ENCODE peak calls at places on chromosomes 4 and X, in ten cellular contexts. One of them, this sample, is unnamed.

GRCh38 chrX:92230628-92231027 is 451.5 kb downstream of the PCDH11X start:
- DNase-seq in endothelial cell: no peak
- DNase-seq in AG08396: no peak
- DNase-seq in caudate nucleus: no peak
- DNase-seq in left ventricle myocardium inferior: no peak
- DNase-seq in stimulated activated CD8-positive, alpha-beta memory T cell treated with anti-CD3 and anti-CD28 coated beads, Interleukin-7, amount 100 ng/mL, for 1 hour: no peak
- DNase-seq in effector memory CD4-positive, alpha-beta T cell: no peak
- DNase-seq in adipocyte: no peak
- DNase-seq in naive thymus-derived CD4-positive, alpha-beta T cell: no peak
- DNase-seq in posterior cingulate gyrus: no peak
- DNase-seq in this sample: no peak

GRCh38 chrX:148929686-148930085 is 429.3 kb downstream of the AFF2 start:
- DNase-seq in left ventricle myocardium inferior: no peak
- DNase-seq in AG08396: peak
- DNase-seq in stimulated activated CD8-positive, alpha-beta memory T cell treated with anti-CD3 and anti-CD28 coated beads, Interleukin-7, amount 100 ng/mL, for 1 hour: no peak
- DNase-seq in endothelial cell: no peak
- DNase-seq in adipocyte: no peak
- DNase-seq in effector memory CD4-positive, alpha-beta T cell: no peak
- DNase-seq in caudate nucleus: no peak
- DNase-seq in naive thymus-derived CD4-positive, alpha-beta T cell: no peak
- DNase-seq in posterior cingulate gyrus: no peak
- DNase-seq in this sample: no peak

GRCh38 chr4:10077101-10077491 is 39.5 kb downstream of the WDR1 start:
- DNase-seq in naive thymus-derived CD4-positive, alpha-beta T cell: no peak
- DNase-seq in left ventricle myocardium inferior: no peak
- DNase-seq in adipocyte: no peak
- DNase-seq in stimulated activated CD8-positive, alpha-beta memory T cell treated with anti-CD3 and anti-CD28 coated beads, Interleukin-7, amount 100 ng/mL, for 1 hour: no peak
- DNase-seq in AG08396: no peak
- DNase-seq in endothelial cell: no peak
- DNase-seq in posterior cingulate gyrus: no peak
- DNase-seq in effector memory CD4-positive, alpha-beta T cell: no peak
- DNase-seq in caudate nucleus: no peak
- DNase-seq in this sample: no peak

GRCh38 chrX:74535211-74535621 is 79.2 kb downstream of the RLIM start:
- DNase-seq in caudate nucleus: peak
- DNase-seq in naive thymus-derived CD4-positive, alpha-beta T cell: no peak
- DNase-seq in left ventricle myocardium inferior: no peak
- DNase-seq in AG08396: peak
- DNase-seq in posterior cingulate gyrus: no peak
- DNase-seq in endothelial cell: peak
- DNase-seq in stimulated activated CD8-positive, alpha-beta memory T cell treated with anti-CD3 and anti-CD28 coated beads, Interleukin-7, amount 100 ng/mL, for 1 hour: no peak
- DNase-seq in effector memory CD4-positive, alpha-beta T cell: no peak
- DNase-seq in adipocyte: peak
- DNase-seq in this sample: no peak

GRCh38 chr4:125368684-125369083 is 53.9 kb downstream of the FAT4 start:
- DNase-seq in stimulated activated CD8-positive, alpha-beta memory T cell treated with anti-CD3 and anti-CD28 coated beads, Interleukin-7, amount 100 ng/mL, for 1 hour: no peak
- DNase-seq in left ventricle myocardium inferior: no peak
- DNase-seq in adipocyte: peak
- DNase-seq in endothelial cell: no peak
- DNase-seq in AG08396: peak
- DNase-seq in posterior cingulate gyrus: no peak
- DNase-seq in caudate nucleus: no peak
- DNase-seq in naive thymus-derived CD4-positive, alpha-beta T cell: no peak
- DNase-seq in effector memory CD4-positive, alpha-beta T cell: no peak
- DNase-seq in this sample: no peak

GRCh38 chr4:78032446-78032845 is 24.7 kb upstream of the FRAS1 start:
- DNase-seq in naive thymus-derived CD4-positive, alpha-beta T cell: no peak
- DNase-seq in caudate nucleus: no peak
- DNase-seq in stimulated activated CD8-positive, alpha-beta memory T cell treated with anti-CD3 and anti-CD28 coated beads, Interleukin-7, amount 100 ng/mL, for 1 hour: no peak
- DNase-seq in left ventricle myocardium inferior: no peak
- DNase-seq in posterior cingulate gyrus: no peak
- DNase-seq in adipocyte: no peak
- DNase-seq in AG08396: no peak
- DNase-seq in endothelial cell: no peak
- DNase-seq in effector memory CD4-positive, alpha-beta T cell: no peak
- DNase-seq in this sample: no peak

GRCh38 chr4:173181769-173182374 is 13.3 kb downstream of the GALNT7 start:
- DNase-seq in stimulated activated CD8-positive, alpha-beta memory T cell treated with anti-CD3 and anti-CD28 coated beads, Interleukin-7, amount 100 ng/mL, for 1 hour: no peak
- DNase-seq in posterior cingulate gyrus: no peak
- DNase-seq in endothelial cell: no peak
- DNase-seq in left ventricle myocardium inferior: no peak
- DNase-seq in effector memory CD4-positive, alpha-beta T cell: no peak
- DNase-seq in adipocyte: peak
- DNase-seq in naive thymus-derived CD4-positive, alpha-beta T cell: no peak
- DNase-seq in AG08396: peak
- DNase-seq in caudate nucleus: no peak
- DNase-seq in this sample: no peak

GRCh38 chrX:49792376-49792775 is 36.7 kb upstream of the PAGE4 start:
- DNase-seq in left ventricle myocardium inferior: no peak
- DNase-seq in effector memory CD4-positive, alpha-beta T cell: no peak
- DNase-seq in AG08396: no peak
- DNase-seq in endothelial cell: no peak
- DNase-seq in caudate nucleus: no peak
- DNase-seq in stimulated activated CD8-positive, alpha-beta memory T cell treated with anti-CD3 and anti-CD28 coated beads, Interleukin-7, amount 100 ng/mL, for 1 hour: no peak
- DNase-seq in naive thymus-derived CD4-positive, alpha-beta T cell: no peak
- DNase-seq in posterior cingulate gyrus: no peak
- DNase-seq in adipocyte: no peak
- DNase-seq in this sample: no peak

GRCh38 chrX:75544760-75545159 is 21.9 kb upstream of the ZDHHC15 start:
- DNase-seq in effector memory CD4-positive, alpha-beta T cell: no peak
- DNase-seq in caudate nucleus: no peak
- DNase-seq in endothelial cell: no peak
- DNase-seq in stimulated activated CD8-positive, alpha-beta memory T cell treated with anti-CD3 and anti-CD28 coated beads, Interleukin-7, amount 100 ng/mL, for 1 hour: no peak
- DNase-seq in left ventricle myocardium inferior: no peak
- DNase-seq in posterior cingulate gyrus: no peak
- DNase-seq in AG08396: no peak
- DNase-seq in adipocyte: no peak
- DNase-seq in naive thymus-derived CD4-positive, alpha-beta T cell: no peak
- DNase-seq in this sample: no peak

This sample was measured in D721Med.